ENCODE peak calls at places on chromosomes 13 and 19, in four cellular contexts. R is fibroblast of lung, X is endothelial cell of umbilical vein, A is MM.1S. Z is an unnamed sample.

GRCh38 chr13:105598551-105598950 is 936.9 kb downstream of the EFNB2 start:
- DNase-seq in A (no peak), X (no peak), R (peak; percentile 89), Z (peak; percentile 90)

GRCh38 chr19:34662919-34663318 is 14.0 kb downstream of the SCGB2B2 start:
- DNase-seq in X (peak; percentile 29), A (peak; percentile 80), R (no peak), Z (no peak)

GRCh38 chr13:36454121-36454520 is 21.8 kb downstream of the CCNA1 start:
- DNase-seq in X (no peak), R (no peak), A (no peak), Z (no peak)

GRCh38 chr13:51802601-51803000 is 1.4 kb downstream of the DHRS12 start:
- DNase-seq in R (no peak), X (peak; percentile 53), A (no peak), Z (no peak)

GRCh38 chr19:632228-633067 is 889 bp downstream of the POLRMT start:
- DNase-seq in A (peak; percentile 67), X (peak; percentile 31), R (peak; percentile 44), Z (peak; percentile 41)

GRCh38 chr13:30585748-30586262 is 31.9 kb upstream of the USPL1 start:
- DNase-seq in A (no peak), X (no peak), R (peak; percentile 54), Z (peak; percentile 94)

GRCh38 chr13:99982021-99982740 is 597 bp downstream of the ZIC2 start:
- DNase-seq in A (no peak), R (no peak), X (no peak), Z (no peak)

GRCh38 chr13:29543230-29544215 is 52.0 kb downstream of the SLC7A1 start:
- DNase-seq in X (no peak), A (no peak), R (peak; percentile 36), Z (peak; percentile 68)

GRCh38 chr19:41480336-41480735 is 37.4 kb downstream of the ERICH4 start:
- DNase-seq in R (no peak), X (peak; percentile 68), A (no peak), Z (no peak)

GRCh38 chr19:11208526-11209471 is 11.5 kb upstream of the KANK2 start:
- DNase-seq in A (no peak), X (no peak), R (no peak), Z (no peak)

GRCh38 chr13:76798037-76798436 is 88.2 kb downstream of the KCTD12 start:
- DNase-seq in A (no peak), R (no peak), X (no peak), Z (no peak)

GRCh38 chr13:71087432-71087831 is 779.6 kb downstream of the DACH1 start:
- DNase-seq in A (no peak), R (no peak), X (no peak), Z (no peak)

GRCh38 chr19:6677924-6678689 is 8.1 kb upstream of the TNFSF14 start:
- DNase-seq in A (no peak), X (no peak), R (no peak), Z (no peak)

GRCh38 chr13:33544308-33544707 is 258.8 kb upstream of the STARD13 start:
- DNase-seq in A (no peak), X (no peak), R (no peak), Z (no peak)

GRCh38 chr13:42164557-42165125 is 107.3 kb upstream of the AKAP11 start:
- DNase-seq in A (no peak), X (no peak), R (no peak), Z (no peak)

GRCh38 chr19:12936582-12936981 is 1.8 kb upstream of the CALR start:
- DNase-seq in A (peak; percentile 55), X (no peak), R (no peak), Z (no peak)

GRCh38 chr13:68056816-68057710 is 826.9 kb upstream of the PCDH9 start:
- DNase-seq in A (no peak), R (peak; percentile 24), X (peak; percentile 86), Z (peak; percentile 84)

GRCh38 chr13:108463365-108463764 is 166.0 kb upstream of the MYO16 start:
- DNase-seq in X (peak; percentile 1), A (no peak), R (peak; percentile 86), Z (peak; percentile 97)

GRCh38 chr19:17779281-17779930 is 15.5 kb upstream of the B3GNT3 start:
- DNase-seq in X (no peak), A (no peak), R (peak; percentile 21), Z (peak; percentile 28)

GRCh38 chr13:29497137-29497654 is 98.3 kb downstream of the SLC7A1 start:
- DNase-seq in A (no peak), R (peak; percentile 74), X (no peak), Z (peak; percentile 61)

GRCh38 chr13:99426426-99426825 is 74.8 kb upstream of the TM9SF2 start:
- DNase-seq in R (no peak), A (no peak), X (no peak), Z (no peak)

GRCh38 chr13:66665991-66666390 is 564.1 kb downstream of the PCDH9 start:
- DNase-seq in A (no peak), R (peak; percentile 77), X (peak; percentile 14), Z (peak; percentile 92)

GRCh38 chr13:26529441-26529840 is 28.0 kb upstream of the WASF3 start:
- DNase-seq in R (peak; percentile 74), X (peak; percentile 71), A (peak; percentile 61), Z (peak; percentile 46)

GRCh38 chr13:68810660-68811059 is 1297.0 kb upstream of the ATXN8OS start:
- DNase-seq in X (no peak), R (no peak), A (peak; percentile 15), Z (no peak)

GRCh38 chr19:5553892-5554291 is 13.9 kb downstream of the TINCR start:
- DNase-seq in A (no peak), R (no peak), X (no peak), Z (no peak)

GRCh38 chr13:40672310-40673060 is 6.0 kb upstream of the FOXO1 start:
- DNase-seq in X (peak; percentile 90), R (peak; percentile 76), A (no peak), Z (peak; percentile 78)

GRCh38 chr13:79287994-79288795 is 117.9 kb downstream of the RBM26 start:
- DNase-seq in R (no peak), X (no peak), A (no peak), Z (no peak)

GRCh38 chr13:84645196-84646071 is 763.2 kb upstream of the SLITRK1 start:
- DNase-seq in R (no peak), X (no peak), A (no peak), Z (peak; percentile 92)

GRCh38 chr13:23867027-23867491 is 22.1 kb downstream of the MIPEP start:
- DNase-seq in X (peak; percentile 30), A (no peak), R (peak; percentile 59), Z (peak; percentile 60)

GRCh38 chr13:48531416-48532145 is 1.3 kb downstream of the RCBTB2 start:
- DNase-seq in R (no peak), X (no peak), A (peak; percentile 11), Z (peak; percentile 22)

GRCh38 chr13:35690546-35690945 is 214.1 kb upstream of the MAB21L1 start:
- DNase-seq in R (peak; percentile 28), A (no peak), X (peak; percentile 39), Z (peak; percentile 42)

GRCh38 chr13:21673592-21674270 is 2.9 kb downstream of the FGF9 start:
- DNase-seq in R (peak; percentile 31), X (peak; percentile 23), A (peak; percentile 55), Z (no peak)

GRCh38 chr19:10427169-10427568 is 6.8 kb downstream of the PDE4A start:
- DNase-seq in A (no peak), X (no peak), R (no peak), Z (no peak)

GRCh38 chr13:20099319-20099718 is 61.5 kb downstream of the GJA3 start:
- DNase-seq in A (no peak), X (no peak), R (no peak), Z (no peak)

GRCh38 chr13:30256713-30257432 is 50.5 kb downstream of the KATNAL1 start:
- DNase-seq in A (no peak), X (no peak), R (peak; percentile 37), Z (no peak)

GRCh38 chr19:17938092-17938845 is 5.5 kb downstream of the CCDC124 start:
- DNase-seq in R (peak; percentile 81), X (peak; percentile 64), A (peak; percentile 64), Z (peak; percentile 71)

GRCh38 chr19:48807590-48808308 is 3.1 kb downstream of the BCAT2 start:
- DNase-seq in R (no peak), X (no peak), A (no peak), Z (no peak)

GRCh38 chr19:48812094-48812929 is 1.5 kb upstream of the BCAT2 start:
- DNase-seq in A (peak; percentile 84), X (peak; percentile 72), R (peak; percentile 80), Z (peak; percentile 44)

GRCh38 chr19:48813123-48813911 is 2.5 kb upstream of the BCAT2 start:
- DNase-seq in R (no peak), X (no peak), A (no peak), Z (no peak)

GRCh38 chr19:48806818-48807589 is 3.8 kb downstream of the BCAT2 start:
- DNase-seq in R (peak; percentile 49), X (no peak), A (no peak), Z (no peak)

GRCh38 chr19:48810151-48810550 is 678 bp downstream of the BCAT2 start:
- DNase-seq in A (no peak), X (peak; percentile 13), R (no peak), Z (no peak)
- H3K9ac ChIP-seq in A (peak overlapping the region; percentile 83), X (peak overlapping the region; percentile 52), R (no peak overlapping the region), Z (peak overlapping the region; percentile 79)

GRCh38 chr13:112686364-112686763 is 3.5 kb upstream of the ATP11A start:
- DNase-seq in X (no peak), R (no peak), A (no peak), Z (no peak)
- H2AFZ ChIP-seq in X (no peak overlapping the region), R (no peak overlapping the region), A (no peak overlapping the region), Z (no peak overlapping the region)

GRCh38 chr19:16018801-16019551 is 57.3 kb upstream of the TPM4 start:
- DNase-seq in R (no peak), A (no peak), X (no peak), Z (no peak)
- H3K9ac ChIP-seq in R (no peak overlapping the region), A (no peak overlapping the region), X (no peak overlapping the region), Z (no peak overlapping the region)

GRCh38 chr13:39566216-39566869 is 36.6 kb downstream of the LHFPL6 start:
- DNase-seq in R (no peak), A (no peak), X (no peak), Z (no peak)
- H2AFZ ChIP-seq in R (no peak overlapping the region), A (no peak overlapping the region), X (no peak overlapping the region), Z (no peak overlapping the region)

DNA sequence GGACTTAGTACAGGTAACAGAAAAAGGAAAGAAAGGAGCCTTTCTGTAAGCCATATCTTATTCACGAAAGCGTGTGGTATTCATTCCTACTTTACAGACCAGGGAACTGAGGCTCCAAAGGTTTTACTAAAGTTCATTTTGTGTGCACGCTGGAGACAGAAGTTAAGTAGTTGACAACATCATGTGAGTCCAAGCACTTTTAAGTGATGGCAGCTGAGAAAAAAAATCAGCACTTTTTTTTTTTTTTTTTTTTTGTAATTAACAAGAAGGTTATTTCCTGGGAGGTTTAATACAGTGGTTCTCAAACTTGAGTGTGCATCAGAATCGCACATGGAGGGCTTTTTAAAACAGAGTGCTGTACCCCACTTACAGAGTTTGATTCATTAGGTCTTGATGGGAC is 2.0 kb downstream of the DNAJC3 start:
- DNase-seq in A (no peak), X (peak; percentile 9), R (no peak), Z (no peak)
- H3K9ac ChIP-seq in A (no peak overlapping the region), X (no peak overlapping the region), R (no peak overlapping the region), Z (peak overlapping the region; percentile 95)

GRCh38 chr19:45769054-45769782 is at the start of gene SIX5:
- DNase-seq in A (peak; percentile 97), R (peak; percentile 98), X (peak; percentile 100), Z (peak; percentile 88)
- H2AFZ ChIP-seq in A (peak within 1 kb of the TSS; percentile 90), R (peak within 1 kb of the TSS; percentile 30), X (peak within 1 kb of the TSS; percentile 66), Z (peak within 1 kb of the TSS; percentile 76)